ENCODE peak calls at places on chromosomes 13 and 19, in four cellular contexts. T is fibroblast of mammary gland, I is esophagus squamous epithelium, G is dorsolateral prefrontal cortex. A is an unnamed sample.

GRCh38 chr13:30222253-30222652 is 85.1 kb downstream of the KATNAL1 start:
- DNase-seq in T (peak), I (no peak), G (no peak), A (no peak)

GRCh38 chr19:34345934-34346333 is 19.1 kb upstream of the GPI start:
- DNase-seq in T (peak), I (no peak), G (peak), A (no peak)

GRCh38 chr19:16542894-16543498 is 759 bp upstream of the CHERP start:
- DNase-seq in T (peak), I (no peak), G (no peak), A (no peak)

GRCh38 chr13:27036236-27036981 is 135.2 kb downstream of the USP12 start:
- DNase-seq in T (no peak), I (no peak), G (no peak), A (peak)

GRCh38 chr13:102399791-102400618 is 1.8 kb downstream of the FGF14 start:
- DNase-seq in T (peak), I (no peak), G (no peak), A (no peak)

GRCh38 chr19:17248011-17248776 is 2.5 kb upstream of the NR2F6 start:
- DNase-seq in T (no peak), I (no peak), G (no peak), A (no peak)

GRCh38 chr19:15727724-15728123 is at the start of gene OR10H2:
- DNase-seq in T (no peak), I (no peak), G (no peak), A (no peak)

GRCh38 chr13:98133949-98134348 is 8.9 kb upstream of the FARP1 start:
- DNase-seq in T (no peak), I (no peak), G (no peak), A (no peak)

GRCh38 chr13:36090592-36090991 is 40.6 kb downstream of the DCLK1 start:
- DNase-seq in T (peak), I (no peak), G (no peak), A (no peak)

GRCh38 chr13:36712785-36713184 is 39.0 kb downstream of the SERTM1 start:
- DNase-seq in T (peak), I (no peak), G (no peak), A (no peak)

GRCh38 chr13:105616313-105617075 is 919.0 kb downstream of the EFNB2 start:
- DNase-seq in T (no peak), I (no peak), G (no peak), A (no peak)

GRCh38 chr19:24140099-24140498 is 53.1 kb downstream of the ZNF254 start:
- DNase-seq in T (peak), I (no peak), G (no peak), A (no peak)

GRCh38 chr19:13842294-13843103 is 34.4 kb upstream of the NANOS3 start:
- DNase-seq in T (peak), I (no peak), G (no peak), A (peak)

GRCh38 chr13:114099191-114099590 is 33.2 kb downstream of the RASA3 start:
- DNase-seq in T (peak), I (no peak), G (peak), A (peak)

GRCh38 chr13:114000151-114001040 is 26.5 kb upstream of the C13orf46 start:
- DNase-seq in T (no peak), I (no peak), G (no peak), A (no peak)

GRCh38 chr19:19059018-19059836 is 4.6 kb upstream of the SLC25A42 start:
- DNase-seq in T (no peak), I (no peak), G (no peak), A (no peak)